ENCODE peak calls at places on chromosomes 16 and 17, in ten cellular contexts. G, J, B, M, W, C, H, S, A and N are unnamed samples. For H3K4me1, the result is how much of the 10 kb centered on the place peaks cover.

GRCh38 chr16:785563-786535 is 2.3 kb downstream of the RPUSD1 start:
- DNase-seq in G (peak), J (peak), B (peak), M (peak), W (no peak), C (peak), H (peak), S (peak), A (peak), N (peak)

GRCh38 chr16:50021509-50021908 is 3.5 kb upstream of the CNEP1R1 start:
- DNase-seq in G (peak), J (no peak), B (no peak), M (no peak), W (peak), C (peak), H (no peak), S (no peak), A (no peak), N (peak)

GRCh38 chr16:50308237-50308965 is 42.0 kb downstream of the ADCY7 start:
- DNase-seq in G (no peak), J (peak), B (no peak), M (no peak), W (no peak), C (no peak), H (peak), S (no peak), A (peak), N (no peak)

GRCh38 chr16:27922433-27922832 is 141.1 kb downstream of the GSG1L start:
- DNase-seq in G (peak), J (no peak), B (no peak), M (no peak), W (no peak), C (no peak), H (no peak), S (no peak), A (no peak), N (peak)

GRCh38 chr16:86630471-86630870 is 52.1 kb downstream of the FOXL1 start:
- DNase-seq in G (no peak), J (no peak), B (no peak), M (no peak), W (no peak), C (no peak), H (no peak), S (no peak), A (no peak), N (no peak)

GRCh38 chr16:29848420-29849297 is 14.4 kb downstream of the CDIPT start:
- DNase-seq in G (peak), J (peak), B (peak), M (peak), W (peak), C (peak), H (peak), S (peak), A (peak), N (peak)

GRCh38 chr16:70696368-70696767 is 10.5 kb upstream of the MTSS2 start:
- DNase-seq in G (no peak), J (no peak), B (no peak), M (no peak), W (no peak), C (no peak), H (no peak), S (no peak), A (no peak), N (no peak)

GRCh38 chr16:12252616-12253015 is 276.1 kb downstream of the SNX29 start:
- DNase-seq in G (no peak), J (no peak), B (no peak), M (peak), W (no peak), C (no peak), H (no peak), S (no peak), A (no peak), N (no peak)

GRCh38 chr16:62516001-62516400 is 479.8 kb upstream of the CDH8 start:
- DNase-seq in G (no peak), J (no peak), B (no peak), M (no peak), W (no peak), C (no peak), H (no peak), S (no peak), A (no peak), N (no peak)

GRCh38 chr16:35450648-35451047 is 1991.2 kb downstream of the TP53TG3F start:
- DNase-seq in G (no peak), J (no peak), B (no peak), M (no peak), W (no peak), C (no peak), H (no peak), S (no peak), A (no peak), N (no peak)

GRCh38 chr17:6388416-6388815 is 46.5 kb downstream of the AIPL1 start:
- DNase-seq in G (no peak), J (no peak), B (no peak), M (no peak), W (no peak), C (no peak), H (no peak), S (no peak), A (no peak), N (no peak)

GRCh38 chr17:6384481-6384880 is 50.4 kb downstream of the AIPL1 start:
- DNase-seq in G (no peak), J (no peak), B (no peak), M (no peak), W (no peak), C (no peak), H (no peak), S (no peak), A (no peak), N (no peak)

GRCh38 chr17:6387858-6388257 is 47.1 kb downstream of the AIPL1 start:
- DNase-seq in G (no peak), J (no peak), B (no peak), M (no peak), W (no peak), C (no peak), H (no peak), S (no peak), A (no peak), N (no peak)

GRCh38 chr17:6387442-6387841 is 47.5 kb downstream of the AIPL1 start:
- DNase-seq in G (no peak), J (no peak), B (no peak), M (no peak), W (no peak), C (no peak), H (no peak), S (no peak), A (no peak), N (no peak)

DNA sequence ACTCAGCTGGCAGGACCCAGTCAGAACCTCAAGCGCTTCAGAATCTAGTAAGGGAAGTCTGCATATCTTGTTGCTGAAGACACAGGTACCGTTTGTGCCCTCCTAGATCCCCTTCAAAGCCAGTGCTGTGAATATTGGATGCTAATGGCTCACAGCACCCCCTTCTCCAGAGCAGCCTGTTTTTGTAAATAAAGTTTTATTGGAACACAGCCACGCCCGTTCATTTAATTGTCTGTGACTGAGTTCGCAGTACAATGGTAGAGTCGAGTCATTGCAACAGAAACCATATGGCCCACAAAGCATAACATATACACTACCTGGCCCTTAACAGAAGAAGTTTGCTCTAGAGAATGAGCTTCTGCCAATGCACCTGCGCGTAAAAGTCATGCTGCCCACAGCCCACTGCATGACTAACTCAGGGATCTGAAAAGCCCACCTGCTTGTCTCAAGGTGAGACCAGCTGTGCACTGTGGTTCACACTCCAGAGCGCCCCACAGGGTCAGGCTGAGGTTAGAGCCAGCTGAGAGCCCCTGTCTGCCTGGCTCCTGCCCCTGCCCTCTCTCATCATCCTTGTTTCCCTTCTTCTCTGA is 48.8 kb downstream of the AIPL1 start:
- DNase-seq in G (no peak), J (no peak), B (no peak), M (no peak), W (no peak), C (no peak), H (no peak), S (no peak), A (no peak), N (no peak)
- H3K4me3 ChIP-seq in G (no peak), J (no peak), B (no peak), M (no peak), W (no peak), C (no peak), H (no peak), S (no peak), A (no peak), N (no peak)

DNA sequence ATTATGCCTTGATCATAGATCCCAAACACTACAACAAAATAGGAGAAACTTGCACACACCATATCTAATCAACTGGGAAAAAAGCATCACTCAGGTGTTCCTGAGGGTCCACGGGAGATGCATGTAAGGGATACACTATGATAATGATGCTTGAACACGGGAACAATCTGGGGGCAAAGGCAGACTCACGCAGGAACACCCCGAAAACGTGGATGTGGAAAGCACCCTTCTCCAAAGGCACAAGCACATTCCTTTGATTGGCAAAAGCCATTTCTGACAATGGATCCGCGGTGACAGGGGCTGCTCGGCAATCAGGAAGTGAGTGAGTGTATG is 1.3 kb downstream of the ZNF652 start:
- DNase-seq in G (no peak), J (no peak), B (peak), M (no peak), W (no peak), C (peak), H (no peak), S (no peak), A (peak), N (no peak)
- H3K4me1 ChIP-seq in G (under half), J (under half), B (under half), M (under half), W (under half), C (under half), H (half or more), S (under half), A (under half), N (under half)

GRCh38 chr17:76706817-76707216 is 3.9 kb downstream of the MXRA7 start:
- DNase-seq in G (no peak), J (no peak), B (no peak), M (no peak), W (no peak), C (no peak), H (no peak), S (no peak), A (no peak), N (no peak)

GRCh38 chr17:76710863-76711611 is at the start of gene MXRA7:
- DNase-seq in G (peak), J (peak), B (peak), M (peak), W (peak), C (peak), H (peak), S (peak), A (peak), N (peak)

GRCh38 chr17:76704799-76705198 is 6.0 kb downstream of the MXRA7 start:
- DNase-seq in G (no peak), J (no peak), B (no peak), M (no peak), W (no peak), C (no peak), H (no peak), S (no peak), A (no peak), N (no peak)

GRCh38 chr17:76709077-76709950 is 1.5 kb downstream of the MXRA7 start:
- DNase-seq in G (peak), J (peak), B (peak), M (peak), W (peak), C (peak), H (no peak), S (peak), A (peak), N (peak)

GRCh38 chr17:76707985-76708807 is 2.6 kb downstream of the MXRA7 start:
- DNase-seq in G (peak), J (no peak), B (no peak), M (no peak), W (no peak), C (peak), H (no peak), S (no peak), A (no peak), N (peak)
- H3K4me3 ChIP-seq in G (no peak), J (peak), B (no peak), M (peak), W (no peak), C (no peak), H (no peak), S (peak), A (no peak), N (peak)

DNA sequence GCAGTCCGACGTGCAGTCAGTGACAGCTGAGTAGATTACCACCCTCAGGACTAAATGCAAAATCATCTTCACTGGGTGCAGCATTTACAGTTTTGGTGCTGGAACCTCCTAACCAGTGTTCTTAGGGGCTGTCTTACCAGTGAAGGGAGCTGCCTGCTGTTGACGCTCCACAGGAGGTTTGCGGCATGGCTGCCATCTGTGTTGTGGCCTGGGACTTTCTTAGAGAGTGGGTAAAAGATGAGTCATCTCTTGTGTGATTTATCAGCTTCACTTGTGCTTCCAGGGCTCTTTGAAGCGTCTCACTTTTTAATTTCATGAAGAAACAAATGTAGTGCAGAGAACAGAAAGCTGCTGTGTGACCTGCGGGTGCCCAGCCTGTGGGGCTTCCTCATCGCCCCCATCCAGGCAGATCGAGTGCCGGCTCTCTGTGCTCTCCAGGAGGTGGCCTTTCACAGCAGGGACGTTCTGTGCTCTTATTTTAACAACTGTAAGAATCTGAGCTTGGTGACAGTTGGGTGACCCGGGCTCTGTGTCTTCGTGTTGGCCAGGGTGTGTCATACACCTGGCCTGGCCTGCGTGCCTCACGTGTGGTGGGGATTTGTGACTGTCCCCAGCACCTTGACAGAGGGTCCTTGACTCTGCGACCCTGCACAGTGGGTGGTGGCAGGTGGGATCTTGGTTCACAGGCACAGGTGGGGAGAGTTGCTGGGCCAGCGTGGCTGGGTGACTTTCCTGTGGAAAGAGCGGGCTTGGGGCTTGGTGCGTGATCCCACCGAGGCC is 24.3 kb upstream of the ZNF750 start:
- DNase-seq in G (peak), J (no peak), B (peak), M (no peak), W (peak), C (no peak), H (peak), S (peak), A (no peak), N (peak)
- H3K4me1 ChIP-seq in G (under half), J (under half), B (under half), M (under half), W (under half), C (under half), H (half or more), S (under half), A (under half), N (half or more)

DNA sequence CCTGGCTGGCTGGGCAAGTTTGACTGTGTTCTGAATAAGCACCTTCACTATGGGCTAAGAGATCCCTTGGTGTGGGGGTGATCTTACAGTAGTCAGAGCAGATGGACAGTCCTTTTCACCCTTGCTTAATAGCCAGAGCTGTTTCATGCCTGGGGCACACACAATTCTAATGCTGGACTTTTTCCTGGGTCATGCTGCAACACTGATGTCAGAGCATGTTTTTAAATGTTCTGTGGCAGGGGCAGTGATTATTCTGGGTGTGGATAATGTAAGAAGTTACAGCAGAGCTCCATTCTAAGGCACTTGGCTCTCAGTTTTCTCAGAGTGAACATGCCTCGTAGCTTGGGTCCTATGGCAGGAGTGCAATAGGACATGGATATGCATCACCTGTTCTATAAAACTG is 4.0 kb upstream of the CD68 start:
- DNase-seq in G (no peak), J (no peak), B (no peak), M (no peak), W (no peak), C (no peak), H (no peak), S (no peak), A (peak), N (no peak)
- H3K4me3 ChIP-seq in G (no peak), J (no peak), B (no peak), M (no peak), W (no peak), C (peak), H (no peak), S (no peak), A (no peak), N (no peak)

DNA sequence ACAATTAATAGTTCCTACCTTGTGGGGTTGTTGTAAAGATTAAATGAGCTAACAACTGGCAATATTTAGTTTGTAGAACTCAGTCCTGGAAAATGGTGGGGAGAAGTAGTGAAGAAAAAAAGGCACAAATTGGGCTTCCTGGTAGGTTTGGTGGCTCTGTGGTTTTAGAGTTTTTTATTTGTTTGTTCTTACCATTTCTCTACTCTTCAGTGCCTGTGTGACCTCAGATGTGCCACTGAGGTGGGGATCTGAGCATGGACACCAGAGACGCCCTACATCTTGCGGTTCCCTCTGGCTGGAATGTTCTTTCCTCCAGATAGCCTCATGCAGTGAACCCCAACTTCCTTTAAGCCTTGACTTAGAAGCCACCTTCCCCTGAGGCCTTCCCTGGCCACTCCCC is 7.7 kb downstream of the ZBTB4 start:
- DNase-seq in G (no peak), J (no peak), B (no peak), M (no peak), W (no peak), C (no peak), H (no peak), S (no peak), A (no peak), N (no peak)
- H3K4me1 ChIP-seq in G (under half), J (under half), B (under half), M (half or more), W (under half), C (under half), H (under half), S (under half), A (under half), N (under half)

GRCh38 chr17:32998893-32999240 is 7.2 kb downstream of the SPACA3 start:
- DNase-seq in G (peak), J (no peak), B (no peak), M (no peak), W (peak), C (no peak), H (no peak), S (no peak), A (no peak), N (peak)

GRCh38 chr17:32993977-32994376 is 2.3 kb downstream of the SPACA3 start:
- DNase-seq in G (no peak), J (no peak), B (no peak), M (no peak), W (peak), C (no peak), H (no peak), S (no peak), A (no peak), N (no peak)

GRCh38 chr17:33002245-33002644 is 10.6 kb downstream of the SPACA3 start:
- DNase-seq in G (no peak), J (no peak), B (no peak), M (no peak), W (no peak), C (no peak), H (no peak), S (no peak), A (no peak), N (no peak)

GRCh38 chr17:32995416-32995815 is 3.8 kb downstream of the SPACA3 start:
- DNase-seq in G (no peak), J (no peak), B (no peak), M (no peak), W (no peak), C (no peak), H (no peak), S (no peak), A (no peak), N (no peak)

GRCh38 chr17:32998111-32998892 is 6.7 kb downstream of the SPACA3 start:
- DNase-seq in G (peak), J (peak), B (peak), M (peak), W (peak), C (peak), H (peak), S (peak), A (peak), N (peak)
- H3K4me3 ChIP-seq in G (no peak), J (no peak), B (no peak), M (no peak), W (peak), C (no peak), H (no peak), S (no peak), A (no peak), N (no peak)

DNA sequence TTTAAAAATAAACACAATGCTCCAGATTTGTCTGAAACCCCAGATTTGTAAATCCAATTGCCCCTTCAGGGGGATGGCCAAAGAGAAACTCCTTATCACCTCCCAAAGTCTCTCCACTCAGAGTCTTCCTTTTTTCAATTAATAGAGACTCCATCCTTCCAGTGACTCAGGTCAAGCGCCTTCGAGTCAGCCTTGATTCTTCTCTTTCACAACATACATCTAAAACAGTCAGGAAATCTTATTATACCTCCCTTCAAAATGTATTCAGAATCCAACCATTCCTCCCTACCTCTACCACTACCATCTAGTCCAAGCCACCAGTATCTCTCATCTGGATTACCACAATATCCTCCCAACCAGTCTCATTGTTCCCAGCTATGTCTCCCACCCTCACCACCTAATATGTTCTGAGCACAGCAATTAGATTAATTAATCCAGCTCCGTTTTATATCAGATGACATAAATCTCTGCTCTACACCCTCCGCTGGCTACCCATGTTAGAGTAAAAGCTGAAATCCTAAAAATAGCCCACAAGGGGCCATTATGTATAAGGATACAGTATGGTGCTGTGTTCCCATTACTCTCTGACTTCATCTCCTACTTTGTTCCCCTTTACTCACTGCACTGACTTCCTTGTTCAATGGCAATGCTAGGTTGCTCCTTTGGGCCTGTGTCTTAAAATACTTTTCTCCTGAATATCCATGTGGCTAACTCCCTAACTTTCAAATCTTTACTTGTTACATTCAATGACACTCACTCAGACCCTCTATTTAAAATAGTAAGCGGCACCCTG is 11.8 kb downstream of the SIAH1 start:
- DNase-seq in G (no peak), J (no peak), B (no peak), M (no peak), W (peak), C (no peak), H (no peak), S (no peak), A (no peak), N (no peak)
- H3K4me1 ChIP-seq in G (under half), J (under half), B (under half), M (half or more), W (under half), C (under half), H (under half), S (under half), A (under half), N (under half)